ENCODE peak calls at places on chromosomes 2 and 18, in five cellular contexts. One of them, this sample, is unnamed.

GRCh38 chr18:43524260-43524659 is 247.0 kb upstream of the SYT4 start:
- DNase-seq in GM23338: no peak
- DNase-seq in WERI-Rb-1: no peak
- DNase-seq in CD4-positive, alpha-beta T cell: no peak
- DNase-seq in IMR-90: no peak
- DNase-seq in this sample: no peak

GRCh38 chr2:26916128-26916692 is 54.2 kb upstream of the MAPRE3 start:
- DNase-seq in GM23338: no peak
- DNase-seq in IMR-90: no peak
- DNase-seq in WERI-Rb-1: no peak
- DNase-seq in CD4-positive, alpha-beta T cell: no peak
- DNase-seq in this sample: no peak

GRCh38 chr2:210167227-210167626 is 4.0 kb downstream of the KANSL1L start:
- DNase-seq in CD4-positive, alpha-beta T cell: no peak
- DNase-seq in WERI-Rb-1: no peak
- DNase-seq in IMR-90: peak
- DNase-seq in GM23338: no peak
- DNase-seq in this sample: no peak

GRCh38 chr2:11697103-11697871 is 27.3 kb upstream of the NTSR2 start:
- DNase-seq in GM23338: no peak
- DNase-seq in IMR-90: peak
- DNase-seq in CD4-positive, alpha-beta T cell: no peak
- DNase-seq in WERI-Rb-1: no peak
- DNase-seq in this sample: peak

GRCh38 chr2:144924827-144925226 is 404.9 kb upstream of the ZEB2 start:
- DNase-seq in IMR-90: no peak
- DNase-seq in CD4-positive, alpha-beta T cell: no peak
- DNase-seq in WERI-Rb-1: no peak
- DNase-seq in GM23338: no peak
- DNase-seq in this sample: no peak

GRCh38 chr18:43661570-43661969 is 384.3 kb upstream of the SYT4 start:
- DNase-seq in WERI-Rb-1: peak
- DNase-seq in CD4-positive, alpha-beta T cell: no peak
- DNase-seq in GM23338: peak
- DNase-seq in IMR-90: peak
- DNase-seq in this sample: no peak

GRCh38 chr18:961644-962355 is 57.1 kb downstream of the ADCYAP1 start:
- DNase-seq in GM23338: peak
- DNase-seq in WERI-Rb-1: peak
- DNase-seq in CD4-positive, alpha-beta T cell: peak
- DNase-seq in IMR-90: peak
- DNase-seq in this sample: peak

GRCh38 chr2:155840661-155841060 is 491.9 kb downstream of the NR4A2 start:
- DNase-seq in IMR-90: no peak
- DNase-seq in CD4-positive, alpha-beta T cell: no peak
- DNase-seq in GM23338: no peak
- DNase-seq in WERI-Rb-1: no peak
- DNase-seq in this sample: no peak

GRCh38 chr2:240885566-240885965 is 10.4 kb downstream of the MAB21L4 start:
- DNase-seq in GM23338: no peak
- DNase-seq in WERI-Rb-1: no peak
- DNase-seq in CD4-positive, alpha-beta T cell: no peak
- DNase-seq in IMR-90: no peak
- DNase-seq in this sample: no peak

GRCh38 chr18:55500316-55501086 is 87.5 kb downstream of the TCF4 start:
- DNase-seq in GM23338: no peak
- DNase-seq in CD4-positive, alpha-beta T cell: no peak
- DNase-seq in WERI-Rb-1: no peak
- DNase-seq in IMR-90: peak
- DNase-seq in this sample: no peak

GRCh38 chr2:44975571-44976450 is 33.4 kb downstream of the SIX2 start:
- DNase-seq in CD4-positive, alpha-beta T cell: no peak
- DNase-seq in WERI-Rb-1: no peak
- DNase-seq in GM23338: peak
- DNase-seq in IMR-90: no peak
- DNase-seq in this sample: no peak

GRCh38 chr2:20103514-20103913 is 52.1 kb upstream of the LAPTM4A start:
- DNase-seq in GM23338: peak
- DNase-seq in WERI-Rb-1: peak
- DNase-seq in CD4-positive, alpha-beta T cell: no peak
- DNase-seq in IMR-90: peak
- DNase-seq in this sample: no peak

GRCh38 chr2:171347591-171348032 is 86.2 kb downstream of the METTL8 start:
- DNase-seq in WERI-Rb-1: no peak
- DNase-seq in CD4-positive, alpha-beta T cell: no peak
- DNase-seq in IMR-90: peak
- DNase-seq in GM23338: no peak
- DNase-seq in this sample: no peak

GRCh38 chr2:240916571-240917008 is 10.5 kb downstream of the CROCC2 start:
- DNase-seq in IMR-90: peak
- DNase-seq in CD4-positive, alpha-beta T cell: no peak
- DNase-seq in GM23338: peak
- DNase-seq in WERI-Rb-1: no peak
- DNase-seq in this sample: no peak

GRCh38 chr18:25275414-25276001 is 76.5 kb downstream of the ZNF521 start:
- DNase-seq in WERI-Rb-1: no peak
- DNase-seq in GM23338: no peak
- DNase-seq in CD4-positive, alpha-beta T cell: no peak
- DNase-seq in IMR-90: no peak
- DNase-seq in this sample: no peak

GRCh38 chr2:233813236-233814062 is 35.3 kb downstream of the MROH2A start:
- DNase-seq in IMR-90: no peak
- DNase-seq in CD4-positive, alpha-beta T cell: peak
- DNase-seq in GM23338: no peak
- DNase-seq in WERI-Rb-1: peak
- DNase-seq in this sample: no peak

GRCh38 chr18:21057112-21057511 is 54.5 kb downstream of the ROCK1 start:
- DNase-seq in CD4-positive, alpha-beta T cell: no peak
- DNase-seq in IMR-90: no peak
- DNase-seq in GM23338: no peak
- DNase-seq in WERI-Rb-1: no peak
- DNase-seq in this sample: no peak

GRCh38 chr2:102950547-102950946 is 188.7 kb downstream of the TMEM182 start:
- DNase-seq in CD4-positive, alpha-beta T cell: no peak
- DNase-seq in IMR-90: no peak
- DNase-seq in GM23338: no peak
- DNase-seq in WERI-Rb-1: no peak
- DNase-seq in this sample: no peak

GRCh38 chr18:31070206-31070605 is 27.7 kb upstream of the DSC3 start:
- DNase-seq in WERI-Rb-1: no peak
- DNase-seq in IMR-90: no peak
- DNase-seq in CD4-positive, alpha-beta T cell: no peak
- DNase-seq in GM23338: no peak
- DNase-seq in this sample: no peak

GRCh38 chr18:3246636-3247242 is 862 bp upstream of the MYL12A start:
- DNase-seq in WERI-Rb-1: no peak
- DNase-seq in GM23338: peak
- DNase-seq in IMR-90: no peak
- DNase-seq in CD4-positive, alpha-beta T cell: no peak
- DNase-seq in this sample: no peak

GRCh38 chr2:68742638-68743037 is 8.0 kb downstream of the ARHGAP25 start:
- DNase-seq in GM23338: no peak
- DNase-seq in CD4-positive, alpha-beta T cell: no peak
- DNase-seq in IMR-90: no peak
- DNase-seq in WERI-Rb-1: no peak
- DNase-seq in this sample: no peak

GRCh38 chr18:28576941-28577340 is 400.0 kb upstream of the CDH2 start:
- DNase-seq in GM23338: no peak
- DNase-seq in WERI-Rb-1: no peak
- DNase-seq in CD4-positive, alpha-beta T cell: no peak
- DNase-seq in IMR-90: peak
- DNase-seq in this sample: no peak

GRCh38 chr2:142878061-142878741 is 737 bp downstream of the KYNU start:
- DNase-seq in GM23338: no peak
- DNase-seq in IMR-90: no peak
- DNase-seq in CD4-positive, alpha-beta T cell: no peak
- DNase-seq in WERI-Rb-1: no peak
- DNase-seq in this sample: no peak

GRCh38 chr2:135638825-135639224 is 102.8 kb upstream of the UBXN4 start:
- DNase-seq in IMR-90: no peak
- DNase-seq in WERI-Rb-1: no peak
- DNase-seq in GM23338: peak
- DNase-seq in CD4-positive, alpha-beta T cell: no peak
- DNase-seq in this sample: no peak

GRCh38 chr2:85504434-85505261 is 34.3 kb upstream of the MAT2A start:
- DNase-seq in GM23338: no peak
- DNase-seq in IMR-90: peak
- DNase-seq in WERI-Rb-1: peak
- DNase-seq in CD4-positive, alpha-beta T cell: no peak
- DNase-seq in this sample: no peak

DNA sequence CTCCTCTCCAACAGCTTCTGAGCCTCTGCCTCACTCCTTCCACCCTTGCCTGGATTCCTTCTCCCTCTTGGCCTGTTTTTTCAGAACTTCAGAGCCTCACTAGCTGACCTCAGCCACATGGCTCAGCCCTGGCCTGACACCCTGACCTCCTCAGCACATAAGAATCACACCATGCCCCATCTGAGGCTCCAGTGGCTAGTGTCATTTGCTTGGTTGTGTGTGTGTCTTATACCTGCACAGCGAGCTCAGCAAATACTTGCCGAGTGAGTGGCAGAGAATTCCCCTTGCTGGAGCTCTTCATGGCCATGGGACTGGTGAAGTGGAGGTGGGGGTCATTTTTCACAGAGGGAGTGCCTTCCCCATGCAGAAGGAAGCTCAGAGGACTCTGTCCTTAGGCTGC is 70.2 kb downstream of the CELF4 start:
- DNase-seq in CD4-positive, alpha-beta T cell: no peak
- DNase-seq in WERI-Rb-1: no peak
- DNase-seq in IMR-90: no peak
- DNase-seq in GM23338: no peak
- DNase-seq in this sample: no peak
- TF ChIP-seq CTCF in CD4-positive, alpha-beta T cell: no peak
- TF ChIP-seq CTCF in WERI-Rb-1: no peak
- TF ChIP-seq CTCF in IMR-90: no peak
- TF ChIP-seq CTCF in GM23338: no peak
- TF ChIP-seq CTCF in this sample: no peak

GRCh38 chr2:88624477-88624876 is 2.8 kb downstream of the EIF2AK3 start:
- DNase-seq in WERI-Rb-1: no peak
- DNase-seq in IMR-90: no peak
- DNase-seq in CD4-positive, alpha-beta T cell: no peak
- DNase-seq in GM23338: no peak
- DNase-seq in this sample: no peak

GRCh38 chr2:88626171-88627054 is 851 bp downstream of the EIF2AK3 start:
- DNase-seq in GM23338: peak
- DNase-seq in CD4-positive, alpha-beta T cell: peak
- DNase-seq in IMR-90: no peak
- DNase-seq in WERI-Rb-1: peak
- DNase-seq in this sample: peak

GRCh38 chr2:88627856-88628568 is 748 bp upstream of the EIF2AK3 start:
- DNase-seq in CD4-positive, alpha-beta T cell: peak
- DNase-seq in WERI-Rb-1: peak
- DNase-seq in IMR-90: peak
- DNase-seq in GM23338: peak
- DNase-seq in this sample: peak

GRCh38 chr2:88628569-88628939 is 1.3 kb upstream of the EIF2AK3 start:
- DNase-seq in GM23338: no peak
- DNase-seq in IMR-90: no peak
- DNase-seq in CD4-positive, alpha-beta T cell: no peak
- DNase-seq in WERI-Rb-1: no peak
- DNase-seq in this sample: no peak

DNA sequence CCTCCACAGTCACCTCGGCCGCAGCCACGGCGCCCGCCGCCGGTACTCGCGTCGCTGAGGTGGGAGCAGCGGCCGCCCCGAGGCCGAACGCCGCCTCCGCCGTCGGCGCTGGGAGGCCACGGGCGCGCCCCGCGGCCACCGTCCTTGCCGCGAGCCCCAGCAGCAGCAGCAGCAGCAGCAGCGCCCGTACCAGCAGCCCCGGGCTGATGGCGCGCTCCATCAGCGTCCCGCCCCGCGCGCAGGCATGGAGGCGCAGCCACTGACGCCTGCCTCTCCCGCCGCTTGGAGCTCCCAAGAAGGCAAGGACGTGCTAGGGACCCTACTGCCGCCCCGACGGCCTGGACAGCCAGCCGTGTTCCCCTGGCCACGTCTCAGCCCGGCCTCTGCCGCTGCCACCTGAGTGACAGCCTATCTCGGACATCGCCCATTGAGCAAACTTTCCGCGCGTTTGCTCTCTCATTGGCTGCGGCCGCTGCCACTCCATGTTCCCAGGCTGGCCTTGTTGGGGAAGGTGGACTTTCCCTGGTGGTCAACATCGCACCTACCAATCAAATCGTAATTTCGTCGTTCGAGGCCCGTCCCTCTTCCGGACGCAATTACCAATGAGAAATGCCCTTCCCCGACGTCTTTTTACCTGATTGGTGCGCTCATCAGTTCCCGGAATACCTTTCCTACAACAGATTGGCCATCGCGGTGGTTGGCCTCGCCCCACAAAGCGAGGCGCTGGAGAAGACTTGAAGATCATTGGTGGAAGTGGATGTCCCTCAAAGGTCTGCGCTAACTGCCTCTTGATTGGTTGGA is at the start of gene EIF2AK3:
- DNase-seq in CD4-positive, alpha-beta T cell: peak
- DNase-seq in IMR-90: peak
- DNase-seq in WERI-Rb-1: peak
- DNase-seq in GM23338: peak
- DNase-seq in this sample: peak
- TF ChIP-seq CTCF in CD4-positive, alpha-beta T cell: no peak
- TF ChIP-seq CTCF in IMR-90: peak
- TF ChIP-seq CTCF in WERI-Rb-1: no peak
- TF ChIP-seq CTCF in GM23338: no peak
- TF ChIP-seq CTCF in this sample: peak

GRCh38 chr2:105789745-105790466 is 45.2 kb downstream of the NCK2 start:
- DNase-seq in GM23338: no peak
- DNase-seq in IMR-90: peak
- DNase-seq in WERI-Rb-1: no peak
- DNase-seq in CD4-positive, alpha-beta T cell: no peak
- DNase-seq in this sample: no peak
- TF ChIP-seq CTCF in GM23338: peak
- TF ChIP-seq CTCF in IMR-90: peak
- TF ChIP-seq CTCF in WERI-Rb-1: no peak
- TF ChIP-seq CTCF in CD4-positive, alpha-beta T cell: no peak
- TF ChIP-seq CTCF in this sample: peak

GRCh38 chr2:64143154-64144056 is 815 bp downstream of the PELI1 start:
- DNase-seq in WERI-Rb-1: peak
- DNase-seq in IMR-90: peak
- DNase-seq in CD4-positive, alpha-beta T cell: peak
- DNase-seq in GM23338: peak
- DNase-seq in this sample: no peak

GRCh38 chr2:64145119-64145518 is 899 bp upstream of the PELI1 start:
- DNase-seq in CD4-positive, alpha-beta T cell: no peak
- DNase-seq in WERI-Rb-1: no peak
- DNase-seq in IMR-90: no peak
- DNase-seq in GM23338: peak
- DNase-seq in this sample: no peak

GRCh38 chr2:64142817-64143153 is 1.4 kb downstream of the PELI1 start:
- DNase-seq in CD4-positive, alpha-beta T cell: no peak
- DNase-seq in GM23338: no peak
- DNase-seq in IMR-90: peak
- DNase-seq in WERI-Rb-1: no peak
- DNase-seq in this sample: no peak

GRCh38 chr2:64145760-64146159 is 1.5 kb upstream of the PELI1 start:
- DNase-seq in WERI-Rb-1: no peak
- DNase-seq in CD4-positive, alpha-beta T cell: no peak
- DNase-seq in IMR-90: no peak
- DNase-seq in GM23338: peak
- DNase-seq in this sample: no peak

GRCh38 chr2:64144057-64145013 is at the start of gene PELI1:
- DNase-seq in WERI-Rb-1: peak
- DNase-seq in GM23338: peak
- DNase-seq in IMR-90: peak
- DNase-seq in CD4-positive, alpha-beta T cell: peak
- DNase-seq in this sample: peak
- TF ChIP-seq CTCF in WERI-Rb-1: peak
- TF ChIP-seq CTCF in GM23338: no peak
- TF ChIP-seq CTCF in IMR-90: peak
- TF ChIP-seq CTCF in CD4-positive, alpha-beta T cell: peak
- TF ChIP-seq CTCF in this sample: no peak

GRCh38 chr2:37648316-37649011 is 23.0 kb downstream of the CDC42EP3 start:
- DNase-seq in GM23338: no peak
- DNase-seq in IMR-90: no peak
- DNase-seq in CD4-positive, alpha-beta T cell: peak
- DNase-seq in WERI-Rb-1: no peak
- DNase-seq in this sample: no peak
- TF ChIP-seq CTCF in GM23338: no peak
- TF ChIP-seq CTCF in IMR-90: no peak
- TF ChIP-seq CTCF in CD4-positive, alpha-beta T cell: peak
- TF ChIP-seq CTCF in WERI-Rb-1: no peak
- TF ChIP-seq CTCF in this sample: no peak